ENCODE peak calls at places on chromosomes 11 and 22, in ten cellular contexts. R, D, B, N, A, E, W, I, V and X are unnamed samples.
A peak's percentile ranks its signal among the peaks of the same experiment; 100 is the strongest.

GRCh38 chr11:83092488-83093384 is 21.0 kb upstream of the RAB30 start:
- DNase-seq in B (no peak), R (peak; percentile 34), N (peak; percentile 63), A (no peak), D (no peak), E (no peak), I (no peak), W (peak; percentile 51), V (peak; percentile 35), X (peak; percentile 68)

GRCh38 chr11:97989121-97989520 is 1031.6 kb upstream of the CNTN5 start:
- DNase-seq in V (no peak), I (no peak), D (no peak), B (no peak), W (no peak), E (no peak), A (no peak), R (no peak), N (no peak), X (no peak)

GRCh38 chr11:64245401-64245796 is 1.3 kb downstream of the PPP1R14B start:
- DNase-seq in A (no peak), N (no peak), V (no peak), R (no peak), E (peak; percentile 64), D (no peak), W (no peak), B (peak; percentile 78), I (no peak), X (no peak)

GRCh38 chr11:73525611-73526010 is 72.3 kb downstream of the FAM168A start:
- DNase-seq in V (no peak), N (no peak), R (no peak), D (no peak), I (no peak), W (no peak), E (no peak), A (no peak), B (no peak), X (no peak)

GRCh38 chr11:128848815-128849455 is 18.2 kb downstream of the KCNJ1 start:
- DNase-seq in B (peak; percentile 45), D (peak; percentile 59), A (no peak), R (no peak), N (peak; percentile 54), I (peak; percentile 70), E (peak; percentile 50), W (peak; percentile 49), V (no peak), X (peak; percentile 42)

GRCh38 chr11:36385121-36385530 is 89.0 kb downstream of the PRR5L start:
- DNase-seq in E (no peak), I (peak; percentile 21), A (no peak), B (no peak), N (no peak), R (no peak), V (no peak), D (peak; percentile 48), W (no peak), X (peak; percentile 95)

GRCh38 chr11:78138694-78139421 is 568 bp downstream of the ALG8 start:
- DNase-seq in A (no peak), B (peak; percentile 64), I (peak; percentile 28), R (no peak), V (no peak), N (no peak), D (peak; percentile 29), W (peak; percentile 4), E (no peak), X (no peak)

GRCh38 chr11:35619030-35619753 is 932 bp downstream of the FJX1 start:
- DNase-seq in W (no peak), V (no peak), E (peak; percentile 30), I (peak; percentile 55), N (peak; percentile 40), B (no peak), D (peak; percentile 45), A (peak; percentile 36), R (no peak), X (peak; percentile 53)

GRCh38 chr11:96303067-96303466 is 39.9 kb downstream of the MAML2 start:
- DNase-seq in A (no peak), V (no peak), W (no peak), I (peak; percentile 84), R (no peak), D (peak; percentile 83), B (no peak), N (no peak), E (no peak), X (peak; percentile 73)

GRCh38 chr11:85685131-85685819 is 720 bp downstream of the CCDC89 start:
- DNase-seq in N (no peak), A (no peak), R (no peak), D (peak; percentile 65), B (no peak), I (peak; percentile 69), V (no peak), E (peak; percentile 29), W (no peak), X (peak; percentile 73)

GRCh38 chr11:33435201-33435600 is 178.0 kb downstream of the HIPK3 start:
- DNase-seq in I (no peak), N (no peak), V (no peak), R (no peak), A (no peak), E (no peak), D (no peak), W (no peak), B (no peak), X (no peak)

GRCh38 chr11:122681731-122682130 is 26.2 kb downstream of the UBASH3B start:
- DNase-seq in R (no peak), W (no peak), N (no peak), B (no peak), D (no peak), A (peak; percentile 72), I (no peak), V (no peak), E (no peak), X (no peak)

GRCh38 chr11:103228807-103229206 is 119.6 kb downstream of the DYNC2H1 start:
- DNase-seq in B (peak; percentile 15), N (no peak), R (no peak), D (peak; percentile 5), I (peak; percentile 2), W (no peak), E (no peak), V (no peak), A (no peak), X (peak; percentile 13)

GRCh38 chr11:14784230-14784629 is 107.8 kb downstream of the CYP2R1 start:
- DNase-seq in A (no peak), W (no peak), I (no peak), V (no peak), R (no peak), B (no peak), D (no peak), N (no peak), E (no peak), X (no peak)

GRCh38 chr22:45503816-45504702 is 1.4 kb downstream of the FBLN1 start:
- DNase-seq in D (peak; percentile 54), N (no peak), W (no peak), V (peak; percentile 16), I (peak; percentile 67), E (no peak), B (no peak), A (no peak), R (no peak), X (peak; percentile 64)
- H3K4me3 ChIP-seq in D (peak overlapping the region; percentile 72), N (no peak overlapping the region), W (no peak overlapping the region), V (peak overlapping the region; percentile 52), I (peak overlapping the region; percentile 55), E (peak overlapping the region; percentile 35), B (no peak overlapping the region), A (no peak overlapping the region), R (peak overlapping the region; percentile 51), X (peak overlapping the region; percentile 100)

DNA sequence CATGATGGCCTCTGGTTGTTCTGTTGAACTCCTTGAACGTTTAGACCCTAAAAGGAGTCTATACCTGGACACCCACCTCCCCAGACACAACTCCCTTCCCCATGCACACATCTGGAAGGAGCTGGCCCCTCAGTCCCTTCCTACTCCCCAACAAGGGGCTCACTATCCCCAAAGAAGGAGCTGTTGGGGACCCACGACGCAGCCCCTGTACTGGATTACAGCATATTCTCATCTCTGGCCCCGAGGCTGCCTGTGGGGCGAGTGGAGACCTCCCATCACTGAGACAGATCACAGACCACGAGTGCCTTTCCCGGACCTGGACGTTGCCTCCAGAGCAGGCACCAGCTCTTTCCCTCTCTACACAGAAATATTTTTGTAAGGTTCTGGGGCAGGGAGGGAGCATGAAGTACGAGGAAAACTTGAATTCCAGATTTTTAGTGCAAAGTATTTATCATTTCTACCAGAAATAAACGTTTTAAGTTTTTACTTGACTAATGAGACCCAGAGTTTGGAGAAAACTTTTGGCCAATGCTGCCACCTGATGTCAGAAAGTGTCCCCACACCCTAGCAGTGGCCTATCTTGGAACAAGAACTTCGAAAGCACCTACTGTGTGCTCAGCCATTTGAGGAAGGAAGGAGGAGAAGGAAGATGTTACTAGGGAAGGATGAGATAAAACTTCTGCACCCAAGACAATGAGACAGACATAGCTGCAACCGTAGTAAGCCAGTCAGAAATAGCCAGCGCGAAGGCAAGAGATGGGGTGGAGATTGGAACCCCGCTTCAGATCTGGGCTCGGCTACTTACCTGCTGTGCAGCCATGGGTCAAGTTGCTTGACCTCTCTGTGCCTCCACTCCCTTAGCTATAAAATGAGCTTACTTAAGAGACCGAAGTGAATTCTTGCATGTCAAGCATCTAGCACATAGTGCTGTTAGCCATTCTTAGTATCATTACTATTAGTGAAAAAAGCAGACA is 10.2 kb upstream of the POU2F3 start:
- DNase-seq in E (no peak), D (no peak), R (no peak), A (no peak), I (peak; percentile 49), B (peak; percentile 17), V (no peak), N (no peak), W (no peak), X (peak; percentile 25)
- TF ChIP-seq CTCF in E (peak; percentile 71), D (peak; percentile 62), R (peak; percentile 64), A (peak; percentile 52), I (peak; percentile 73), B (peak; percentile 76), V (peak; percentile 47), N (peak; percentile 61), W (peak; percentile 78), X (peak; percentile 68)

DNA sequence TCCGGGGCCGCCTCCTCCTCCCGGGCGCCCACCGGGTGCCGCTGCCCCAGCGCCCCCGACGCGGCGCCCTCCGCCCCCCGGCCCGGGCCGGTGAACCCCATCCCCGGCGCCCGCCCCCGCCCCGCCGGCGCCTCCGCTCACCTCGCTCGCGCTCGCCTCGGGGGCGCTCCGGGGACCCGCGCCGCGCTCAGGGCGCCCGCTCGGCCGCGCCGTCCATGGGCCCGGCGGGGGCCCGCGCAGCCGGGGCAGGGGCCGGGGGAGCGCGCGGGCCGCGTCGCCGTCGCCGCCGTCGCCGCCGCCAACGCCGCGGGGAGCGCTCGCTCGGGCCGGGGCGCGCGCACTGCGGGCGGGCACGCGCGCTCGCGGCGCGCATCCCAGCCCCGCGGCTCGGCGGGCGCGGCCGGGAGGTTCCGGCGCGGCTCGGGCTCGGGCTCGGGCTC is 291 bp downstream of the DUSP8 start:
- DNase-seq in E (no peak), B (no peak), V (no peak), N (peak; percentile 23), D (no peak), A (no peak), R (no peak), I (no peak), W (no peak), X (no peak)
- H3K4me3 ChIP-seq in E (peak overlapping the region; percentile 61), B (no peak overlapping the region), V (no peak overlapping the region), N (peak overlapping the region; percentile 36), D (no peak overlapping the region), A (peak overlapping the region; percentile 71), R (peak overlapping the region; percentile 58), I (peak overlapping the region; percentile 11), W (peak overlapping the region; percentile 70), X (peak overlapping the region; percentile 60)

DNA sequence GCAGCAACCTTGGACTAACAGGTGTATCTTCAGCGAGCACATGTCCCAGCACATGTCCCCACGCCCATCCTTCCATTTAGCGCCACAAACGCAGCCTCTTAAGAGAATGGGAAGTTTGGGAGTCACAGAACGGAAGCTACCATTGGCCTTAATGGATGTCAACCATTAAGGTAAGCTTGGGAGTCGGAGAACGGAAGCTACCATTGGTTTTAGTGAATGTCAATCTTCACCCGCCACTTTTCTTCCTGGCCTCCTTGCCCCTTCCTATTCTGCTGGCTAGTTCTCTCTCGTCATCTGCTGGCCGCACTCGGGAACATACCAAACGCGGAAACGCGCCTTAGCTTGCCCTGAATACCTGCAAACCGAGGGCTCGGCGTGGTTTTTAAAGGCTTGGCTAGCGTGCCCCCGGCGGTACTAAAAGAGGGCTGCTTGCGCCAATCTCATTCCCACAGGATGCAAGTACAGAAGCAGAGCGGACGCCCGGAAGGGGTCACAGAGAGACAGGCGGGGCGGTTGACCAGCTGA is 24.3 kb downstream of the GLYATL1 start:
- DNase-seq in V (no peak), D (peak; percentile 54), I (peak; percentile 76), B (no peak), N (peak; percentile 29), R (peak; percentile 34), W (no peak), A (no peak), E (no peak), X (peak; percentile 6)
- TF ChIP-seq CTCF in V (no peak), D (peak; percentile 48), I (no peak), B (no peak), N (no peak), R (peak; percentile 63), W (no peak), A (no peak), E (no peak), X (no peak)